ENCODE peak calls at places on chromosomes 12 and 14, in ten cellular contexts. M is endothelial cell of umbilical vein; Y is SW 1271; E is progenitor cell of endocrine pancreas; U is body of pancreas; V is tibial nerve; Q is substantia nigra; G is endodermal cell; K is Caki2; T is activated naive CD4-positive, alpha-beta T cell treated with anti-CD3 and anti-CD28 coated beads, Interleukin-2, amount 50 U/mL, for 72 hours. W is an unnamed sample.

GRCh38 chr12:132309162-132310086 is 20.0 kb downstream of the GALNT9 start:
- DNase-seq in M (no peak), Y (no peak), E (no peak), U (no peak), V (no peak), Q (no peak), G (no peak), K (no peak), T (no peak), W (no peak)

GRCh38 chr12:64753427-64753826 is 5.8 kb downstream of the GNS start:
- DNase-seq in M (no peak), Y (no peak), E (no peak), U (no peak), V (no peak), Q (no peak), G (no peak), K (no peak), T (no peak), W (no peak)

GRCh38 chr14:31930493-31931225 is 146.4 kb upstream of the ARHGAP5 start:
- DNase-seq in M (no peak), Y (no peak), E (no peak), U (no peak), V (no peak), Q (no peak), G (no peak), K (peak; percentile 73), T (no peak), W (no peak)

GRCh38 chr12:91178801-91179200 is 3.8 kb downstream of the DCN start:
- DNase-seq in M (no peak), Y (no peak), E (no peak), U (no peak), V (no peak), Q (no peak), G (no peak), K (no peak), T (no peak), W (no peak)

GRCh38 chr14:92475451-92476187 is 38.0 kb upstream of the RIN3 start:
- DNase-seq in M (peak; percentile 52), Y (no peak), E (no peak), U (no peak), V (peak; percentile 76), Q (no peak), G (no peak), K (no peak), T (no peak), W (no peak)

GRCh38 chr12:54424232-54424631 is 5.2 kb upstream of the ITGA5 start:
- DNase-seq in M (no peak), Y (no peak), E (no peak), U (no peak), V (no peak), Q (no peak), G (no peak), K (no peak), T (no peak), W (no peak)

GRCh38 chr12:103955811-103956514 is 9.7 kb upstream of the TDG start:
- DNase-seq in M (no peak), Y (no peak), E (no peak), U (no peak), V (no peak), Q (no peak), G (peak; percentile 70), K (no peak), T (no peak), W (no peak)

GRCh38 chr12:27841392-27841882 is 61.4 kb upstream of the MANSC4 start:
- DNase-seq in M (peak; percentile 57), Y (no peak), E (no peak), U (no peak), V (no peak), Q (no peak), G (no peak), K (no peak), T (no peak), W (no peak)

GRCh38 chr14:89466460-89466859 is 49.4 kb upstream of the FOXN3 start:
- DNase-seq in M (no peak), Y (no peak), E (no peak), U (peak; percentile 6), V (no peak), Q (no peak), G (peak; percentile 73), K (no peak), T (no peak), W (no peak)

GRCh38 chr14:24162083-24162482 is 1.0 kb downstream of the IRF9 start:
- DNase-seq in M (no peak), Y (no peak), E (no peak), U (no peak), V (no peak), Q (no peak), G (no peak), K (no peak), T (no peak), W (no peak)

GRCh38 chr12:47270782-47271664 is 191.3 kb upstream of the AMIGO2 start:
- DNase-seq in M (no peak), Y (peak; percentile 88), E (no peak), U (no peak), V (no peak), Q (no peak), G (no peak), K (peak; percentile 95), T (no peak), W (no peak)

GRCh38 chr12:63164911-63165310 is 13.9 kb upstream of the AVPR1A start:
- DNase-seq in M (no peak), Y (no peak), E (no peak), U (no peak), V (no peak), Q (no peak), G (no peak), K (peak; percentile 38), T (no peak), W (no peak)

GRCh38 chr14:94897092-94897491 is 127.2 kb upstream of the GSC start:
- DNase-seq in M (no peak), Y (no peak), E (no peak), U (no peak), V (no peak), Q (no peak), G (no peak), K (no peak), T (no peak), W (no peak)

GRCh38 chr14:105249175-105250007 is 1.1 kb downstream of the BTBD6 start:
- DNase-seq in M (peak; percentile 42), Y (no peak), E (peak; percentile 23), U (no peak), V (no peak), Q (no peak), G (peak; percentile 73), K (no peak), T (no peak), W (no peak)

GRCh38 chr12:123095074-123095694 is 55.7 kb downstream of the PITPNM2 start:
- DNase-seq in M (no peak), Y (no peak), E (no peak), U (no peak), V (no peak), Q (no peak), G (no peak), K (no peak), T (no peak), W (no peak)

GRCh38 chr14:34971381-34971780 is 11.4 kb upstream of the SRP54 start:
- DNase-seq in M (peak; percentile 48), Y (peak; percentile 14), E (no peak), U (no peak), V (no peak), Q (no peak), G (no peak), K (no peak), T (no peak), W (no peak)

GRCh38 chr14:23376477-23377200 is at the start of gene CMTM5:
- DNase-seq in M (no peak), Y (no peak), E (no peak), U (no peak), V (peak; percentile 25), Q (peak; percentile 96), G (peak; percentile 70), K (no peak), T (no peak), W (no peak)

GRCh38 chr12:26317942-26318565 is 122.7 kb downstream of the SSPN start:
- DNase-seq in M (peak; percentile 74), Y (peak; percentile 26), E (no peak), U (no peak), V (no peak), Q (no peak), G (no peak), K (peak; percentile 79), T (no peak), W (no peak)

GRCh38 chr12:117850048-117850447 is 118.7 kb downstream of the KSR2 start:
- DNase-seq in M (peak; percentile 54), Y (peak; percentile 69), E (peak; percentile 32), U (peak; percentile 35), V (no peak), Q (no peak), G (peak; percentile 89), K (peak; percentile 50), T (peak; percentile 17), W (no peak)

GRCh38 chr14:53002576-53002975 is 51.7 kb upstream of the FERMT2 start:
- DNase-seq in M (no peak), Y (no peak), E (no peak), U (no peak), V (no peak), Q (no peak), G (no peak), K (no peak), T (no peak), W (no peak)

GRCh38 chr12:7131502-7131866 is 1.3 kb downstream of the CLSTN3 start:
- DNase-seq in M (no peak), Y (no peak), E (no peak), U (no peak), V (no peak), Q (no peak), G (no peak), K (no peak), T (no peak), W (no peak)

GRCh38 chr14:46259536-46259935 is 392.0 kb downstream of the RPL10L start:
- DNase-seq in M (no peak), Y (no peak), E (no peak), U (no peak), V (no peak), Q (no peak), G (peak; percentile 89), K (no peak), T (no peak), W (no peak)

GRCh38 chr12:51538599-51538998 is 52.4 kb upstream of the SCN8A start:
- DNase-seq in M (no peak), Y (no peak), E (no peak), U (no peak), V (no peak), Q (no peak), G (no peak), K (no peak), T (no peak), W (no peak)

GRCh38 chr14:53391156-53391555 is 238.0 kb upstream of the DDHD1 start:
- DNase-seq in M (no peak), Y (no peak), E (no peak), U (no peak), V (no peak), Q (no peak), G (no peak), K (no peak), T (no peak), W (no peak)

W was measured in D721Med.